ENCODE peak calls at places on chromosomes 4 and X, in seven cellular contexts. B is breast epithelium, N is K562, G is sigmoid colon, R is suprapubic skin, X is GM12878, Q is upper lobe of left lung. L is an unnamed sample.

GRCh38 chr4:16722386-16722785 is 176.1 kb downstream of the LDB2 start:
- DNase-seq in B (no peak), N (no peak), G (no peak), R (no peak), X (no peak), Q (no peak), L (no peak)

GRCh38 chr4:185304944-185305690 is 90.6 kb downstream of the LRP2BP start:
- DNase-seq in B (no peak), N (no peak), G (no peak), R (no peak), X (peak; percentile 68), Q (no peak), L (no peak)

GRCh38 chr4:119113033-119113655 is 22.5 kb upstream of the MYOZ2 start:
- DNase-seq in B (no peak), N (no peak), G (no peak), R (no peak), X (no peak), Q (no peak), L (no peak)

GRCh38 chrX:78886550-78886949 is 58.6 kb upstream of the P2RY10 start:
- DNase-seq in B (no peak), N (no peak), G (no peak), R (no peak), X (peak; percentile 5), Q (no peak), L (no peak)

GRCh38 chrX:13515181-13515930 is 54.0 kb upstream of the EGFL6 start:
- DNase-seq in B (no peak), N (no peak), G (no peak), R (no peak), X (no peak), Q (no peak), L (no peak)

GRCh38 chrX:67700607-67701006 is 156.8 kb downstream of the AR start:
- DNase-seq in B (no peak), N (no peak), G (no peak), R (no peak), X (no peak), Q (no peak), L (no peak)

GRCh38 chr4:140044314-140044991 is 109.5 kb downstream of the MAML3 start:
- DNase-seq in B (no peak), N (no peak), G (no peak), R (no peak), X (no peak), Q (no peak), L (no peak)

GRCh38 chrX:13110427-13111324 is 66.3 kb upstream of the FAM9C start:
- DNase-seq in B (no peak), N (no peak), G (peak; percentile 73), R (peak; percentile 73), X (no peak), Q (peak; percentile 49), L (no peak)

GRCh38 chrX:156008915-156009314 is 11.4 kb downstream of the IL9R start:
- DNase-seq in B (no peak), N (no peak), G (no peak), R (no peak), X (no peak), Q (no peak), L (no peak)

GRCh38 chr4:65195666-65196065 is 474.6 kb downstream of the EPHA5 start:
- DNase-seq in B (no peak), N (no peak), G (no peak), R (no peak), X (no peak), Q (peak; percentile 30), L (no peak)
- TF ChIP-seq POLR2AphosphoS5 in B (no peak), N (no peak), G (no peak), R (no peak), X (no peak), Q (no peak), L (no peak)

GRCh38 chr4:7871356-7871755 is 68.3 kb downstream of the AFAP1 start:
- DNase-seq in B (no peak), N (no peak), G (peak; percentile 54), R (no peak), X (no peak), Q (no peak), L (no peak)
- TF ChIP-seq POLR2A in B (no peak), N (no peak), G (no peak), R (no peak), X (no peak), Q (no peak), L (no peak)

GRCh38 chr4:87011340-87012034 is 76.7 kb downstream of the AFF1 start:
- DNase-seq in B (no peak), N (peak; percentile 28), G (no peak), R (no peak), X (no peak), Q (no peak), L (no peak)
- TF ChIP-seq POLR2AphosphoS5 in B (no peak), N (peak; percentile 43), G (peak; percentile 21), R (no peak), X (no peak), Q (no peak), L (no peak)

GRCh38 chrX:140508958-140509357 is 4.1 kb upstream of the SOX3 start:
- DNase-seq in B (no peak), N (no peak), G (no peak), R (no peak), X (no peak), Q (no peak), L (no peak)
- TF ChIP-seq POLR2A in B (no peak), N (no peak), G (no peak), R (no peak), X (no peak), Q (no peak), L (no peak)

L was measured in GM12892.